ENCODE peak calls at places on chromosomes 11 and 22, in six cellular contexts. One of them, this sample, is unnamed.

GRCh38 chr11:3140291-3140603 is 24.9 kb downstream of the OSBPL5 start:
- DNase-seq in heart left ventricle: no peak
- DNase-seq in fibroblast of lung: no peak
- DNase-seq in A549: no peak
- DNase-seq in CD8-positive, alpha-beta T cell: no peak
- DNase-seq in left ventricle myocardium inferior: no peak
- DNase-seq in this sample: peak

GRCh38 chr11:18701614-18702216 is 3.1 kb downstream of the TMEM86A start:
- DNase-seq in heart left ventricle: no peak
- DNase-seq in fibroblast of lung: no peak
- DNase-seq in A549: no peak
- DNase-seq in CD8-positive, alpha-beta T cell: no peak
- DNase-seq in left ventricle myocardium inferior: no peak
- DNase-seq in this sample: no peak

GRCh38 chr11:60840711-60841430 is 1.0 kb upstream of the CCDC86 start:
- DNase-seq in heart left ventricle: peak
- DNase-seq in fibroblast of lung: peak
- DNase-seq in A549: no peak
- DNase-seq in CD8-positive, alpha-beta T cell: no peak
- DNase-seq in left ventricle myocardium inferior: peak
- DNase-seq in this sample: no peak

GRCh38 chr22:22408731-22409696 is 99.5 kb downstream of the ZNF280B start:
- DNase-seq in heart left ventricle: no peak
- DNase-seq in fibroblast of lung: peak
- DNase-seq in A549: peak
- DNase-seq in CD8-positive, alpha-beta T cell: no peak
- DNase-seq in left ventricle myocardium inferior: no peak
- DNase-seq in this sample: no peak

GRCh38 chr11:78392854-78393253 is 24.8 kb downstream of the GAB2 start:
- DNase-seq in heart left ventricle: no peak
- DNase-seq in fibroblast of lung: no peak
- DNase-seq in A549: no peak
- DNase-seq in CD8-positive, alpha-beta T cell: no peak
- DNase-seq in left ventricle myocardium inferior: no peak
- DNase-seq in this sample: no peak

GRCh38 chr11:11290354-11290753 is 62.7 kb downstream of the CSNK2A3 start:
- DNase-seq in heart left ventricle: no peak
- DNase-seq in fibroblast of lung: no peak
- DNase-seq in A549: no peak
- DNase-seq in CD8-positive, alpha-beta T cell: no peak
- DNase-seq in left ventricle myocardium inferior: no peak
- DNase-seq in this sample: no peak

GRCh38 chr22:41146573-41146972 is 54.2 kb downstream of the EP300 start:
- DNase-seq in heart left ventricle: no peak
- DNase-seq in fibroblast of lung: peak
- DNase-seq in A549: peak
- DNase-seq in CD8-positive, alpha-beta T cell: no peak
- DNase-seq in left ventricle myocardium inferior: no peak
- DNase-seq in this sample: no peak

GRCh38 chr11:131683666-131684065 is 313.3 kb downstream of the NTM start:
- DNase-seq in heart left ventricle: no peak
- DNase-seq in fibroblast of lung: no peak
- DNase-seq in A549: no peak
- DNase-seq in CD8-positive, alpha-beta T cell: no peak
- DNase-seq in left ventricle myocardium inferior: no peak
- DNase-seq in this sample: no peak

GRCh38 chr11:2929880-2930704 is 872 bp upstream of the PHLDA2 start:
- DNase-seq in heart left ventricle: no peak
- DNase-seq in fibroblast of lung: peak
- DNase-seq in A549: peak
- DNase-seq in CD8-positive, alpha-beta T cell: no peak
- DNase-seq in left ventricle myocardium inferior: no peak
- DNase-seq in this sample: peak

GRCh38 chr11:100584201-100584600 is 102.9 kb upstream of the ARHGAP42 start:
- DNase-seq in heart left ventricle: no peak
- DNase-seq in fibroblast of lung: no peak
- DNase-seq in A549: no peak
- DNase-seq in CD8-positive, alpha-beta T cell: no peak
- DNase-seq in left ventricle myocardium inferior: no peak
- DNase-seq in this sample: no peak

GRCh38 chr11:45087761-45088160 is 58.7 kb upstream of the PRDM11 start:
- DNase-seq in heart left ventricle: no peak
- DNase-seq in fibroblast of lung: no peak
- DNase-seq in A549: no peak
- DNase-seq in CD8-positive, alpha-beta T cell: no peak
- DNase-seq in left ventricle myocardium inferior: no peak
- DNase-seq in this sample: no peak

GRCh38 chr11:124865181-124865901 is at the start of gene ROBO3:
- DNase-seq in heart left ventricle: no peak
- DNase-seq in fibroblast of lung: peak
- DNase-seq in A549: no peak
- DNase-seq in CD8-positive, alpha-beta T cell: no peak
- DNase-seq in left ventricle myocardium inferior: no peak
- DNase-seq in this sample: no peak

GRCh38 chr11:47020793-47021624 is 84.4 kb downstream of the CSTPP1 start:
- DNase-seq in heart left ventricle: no peak
- DNase-seq in fibroblast of lung: peak
- DNase-seq in A549: no peak
- DNase-seq in CD8-positive, alpha-beta T cell: no peak
- DNase-seq in left ventricle myocardium inferior: no peak
- DNase-seq in this sample: no peak

GRCh38 chr22:22037740-22038139 is 55.2 kb upstream of the TOP3B start:
- DNase-seq in heart left ventricle: no peak
- DNase-seq in fibroblast of lung: peak
- DNase-seq in A549: no peak
- DNase-seq in CD8-positive, alpha-beta T cell: no peak
- DNase-seq in left ventricle myocardium inferior: no peak
- DNase-seq in this sample: no peak

GRCh38 chr22:45632791-45633515 is 38.7 kb upstream of the ATXN10 start:
- DNase-seq in heart left ventricle: no peak
- DNase-seq in fibroblast of lung: no peak
- DNase-seq in A549: no peak
- DNase-seq in CD8-positive, alpha-beta T cell: no peak
- DNase-seq in left ventricle myocardium inferior: no peak
- DNase-seq in this sample: peak

GRCh38 chr11:108196901-108197300 is 25.5 kb downstream of the NPAT start:
- DNase-seq in heart left ventricle: no peak
- DNase-seq in fibroblast of lung: no peak
- DNase-seq in A549: no peak
- DNase-seq in CD8-positive, alpha-beta T cell: no peak
- DNase-seq in left ventricle myocardium inferior: no peak
- DNase-seq in this sample: no peak

GRCh38 chr22:17418890-17419324 is 49.6 kb downstream of the CECR2 start:
- DNase-seq in heart left ventricle: peak
- DNase-seq in fibroblast of lung: no peak
- DNase-seq in A549: no peak
- DNase-seq in CD8-positive, alpha-beta T cell: no peak
- DNase-seq in left ventricle myocardium inferior: no peak
- DNase-seq in this sample: peak

GRCh38 chr11:46560300-46561025 is 33.4 kb downstream of the AMBRA1 start:
- DNase-seq in heart left ventricle: no peak
- DNase-seq in fibroblast of lung: peak
- DNase-seq in A549: no peak
- DNase-seq in CD8-positive, alpha-beta T cell: no peak
- DNase-seq in left ventricle myocardium inferior: no peak
- DNase-seq in this sample: no peak

GRCh38 chr11:86916330-86916729 is 38.9 kb downstream of the FZD4 start:
- DNase-seq in heart left ventricle: peak
- DNase-seq in fibroblast of lung: peak
- DNase-seq in A549: peak
- DNase-seq in CD8-positive, alpha-beta T cell: no peak
- DNase-seq in left ventricle myocardium inferior: no peak
- DNase-seq in this sample: no peak

GRCh38 chr22:27726726-27727449 is 74.7 kb downstream of the MN1 start:
- DNase-seq in heart left ventricle: peak
- DNase-seq in fibroblast of lung: peak
- DNase-seq in A549: peak
- DNase-seq in CD8-positive, alpha-beta T cell: no peak
- DNase-seq in left ventricle myocardium inferior: peak
- DNase-seq in this sample: peak

GRCh38 chr11:33674035-33674814 is 26.4 kb downstream of the C11orf91 start:
- DNase-seq in heart left ventricle: no peak
- DNase-seq in fibroblast of lung: no peak
- DNase-seq in A549: no peak
- DNase-seq in CD8-positive, alpha-beta T cell: no peak
- DNase-seq in left ventricle myocardium inferior: no peak
- DNase-seq in this sample: no peak
- H3K27ac ChIP-seq in heart left ventricle: no peak
- H3K27ac ChIP-seq in fibroblast of lung: no peak
- H3K27ac ChIP-seq in A549: no peak
- H3K27ac ChIP-seq in CD8-positive, alpha-beta T cell: no peak
- H3K27ac ChIP-seq in left ventricle myocardium inferior: no peak
- H3K27ac ChIP-seq in this sample: no peak

GRCh38 chr22:50191041-50191740 is 5.5 kb downstream of the TRABD start:
- DNase-seq in heart left ventricle: no peak
- DNase-seq in fibroblast of lung: no peak
- DNase-seq in A549: no peak
- DNase-seq in CD8-positive, alpha-beta T cell: peak
- DNase-seq in left ventricle myocardium inferior: no peak
- DNase-seq in this sample: peak
- H3K4me3 ChIP-seq in heart left ventricle: peak
- H3K4me3 ChIP-seq in fibroblast of lung: peak
- H3K4me3 ChIP-seq in A549: peak
- H3K4me3 ChIP-seq in CD8-positive, alpha-beta T cell: peak
- H3K4me3 ChIP-seq in left ventricle myocardium inferior: peak
- H3K4me3 ChIP-seq in this sample: no peak

DNA sequence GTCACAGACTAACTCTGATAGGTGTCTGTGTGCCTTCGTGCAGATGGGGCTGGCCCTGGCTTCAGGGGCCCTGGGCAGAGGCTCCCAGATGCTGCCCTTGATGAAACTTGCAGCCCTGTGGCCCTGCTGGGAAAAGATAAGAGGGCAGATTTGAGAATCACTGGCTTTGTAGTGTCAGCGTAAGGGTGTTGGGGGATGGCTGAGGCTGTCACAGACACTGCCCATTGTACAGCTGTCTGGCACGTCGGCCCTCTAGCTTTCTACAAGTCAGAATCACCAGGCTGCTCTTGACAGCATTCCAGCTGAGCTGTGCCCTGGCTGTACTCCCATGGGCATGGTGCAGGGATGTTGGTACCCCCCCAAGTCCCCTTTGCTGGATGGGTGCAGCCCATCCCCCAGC is 162.4 kb upstream of the NECTIN1 start:
- DNase-seq in heart left ventricle: peak
- DNase-seq in fibroblast of lung: no peak
- DNase-seq in A549: no peak
- DNase-seq in CD8-positive, alpha-beta T cell: no peak
- DNase-seq in left ventricle myocardium inferior: peak
- DNase-seq in this sample: peak
- H3K27ac ChIP-seq in heart left ventricle: peak
- H3K27ac ChIP-seq in fibroblast of lung: no peak
- H3K27ac ChIP-seq in A549: no peak
- H3K27ac ChIP-seq in CD8-positive, alpha-beta T cell: no peak
- H3K27ac ChIP-seq in left ventricle myocardium inferior: peak
- H3K27ac ChIP-seq in this sample: peak

GRCh38 chr11:114832532-114833125 is 154.3 kb downstream of the NXPE2 start:
- DNase-seq in heart left ventricle: no peak
- DNase-seq in fibroblast of lung: no peak
- DNase-seq in A549: no peak
- DNase-seq in CD8-positive, alpha-beta T cell: no peak
- DNase-seq in left ventricle myocardium inferior: no peak
- DNase-seq in this sample: no peak
- H3K4me3 ChIP-seq in heart left ventricle: no peak
- H3K4me3 ChIP-seq in fibroblast of lung: no peak
- H3K4me3 ChIP-seq in A549: no peak
- H3K4me3 ChIP-seq in CD8-positive, alpha-beta T cell: no peak
- H3K4me3 ChIP-seq in left ventricle myocardium inferior: no peak
- H3K4me3 ChIP-seq in this sample: no peak

This sample was measured in right cardiac atrium.